ENCODE peak calls at places on chromosomes 5 and 9, in six cellular contexts. Q is upper lobe of left lung, Z is body of pancreas, U is heart left ventricle, G is lower leg skin, V is breast epithelium. D is an unnamed sample.

GRCh38 chr9:115636596-115636995 is 517.0 kb upstream of the PAPPA start:
- DNase-seq in V (no peak), U (no peak), G (no peak), Z (no peak), Q (no peak), D (no peak)

GRCh38 chr5:58064799-58065198 is 395.1 kb downstream of the PLK2 start:
- DNase-seq in Q (no peak), G (no peak), Z (no peak), V (no peak), U (no peak), D (no peak)

GRCh38 chr9:20271107-20271506 is 351.2 kb downstream of the MLLT3 start:
- DNase-seq in U (no peak), G (no peak), Z (no peak), Q (no peak), V (no peak), D (no peak)

GRCh38 chr5:178250263-178250662 is 17.7 kb upstream of the PHYKPL start:
- DNase-seq in Z (no peak), G (no peak), Q (no peak), U (no peak), V (no peak), D (no peak)

GRCh38 chr5:34722183-34722582 is 66.1 kb downstream of the RAI14 start:
- DNase-seq in Z (no peak), V (no peak), G (no peak), U (no peak), Q (no peak), D (no peak)

GRCh38 chr5:173785421-173785820 is 102.7 kb upstream of the CPEB4 start:
- DNase-seq in U (no peak), G (no peak), Z (no peak), V (no peak), Q (no peak), D (no peak)

GRCh38 chr9:127833555-127833954 is 20.9 kb downstream of the ENG start:
- DNase-seq in G (no peak), U (no peak), Z (no peak), V (no peak), Q (no peak), D (no peak)

GRCh38 chr9:20321683-20322082 is 300.6 kb downstream of the MLLT3 start:
- DNase-seq in Z (no peak), Q (no peak), U (no peak), V (no peak), G (no peak), D (no peak)

GRCh38 chr5:172735141-172735831 is 35.7 kb downstream of the DUSP1 start:
- DNase-seq in Q (peak), Z (no peak), V (no peak), G (peak), U (no peak), D (no peak)

GRCh38 chr9:120289091-120289490 is 290.9 kb downstream of the CDK5RAP2 start:
- DNase-seq in V (no peak), G (no peak), Q (no peak), Z (no peak), U (no peak), D (no peak)

GRCh38 chr5:151151793-151152192 is 5.8 kb downstream of the ANXA6 start:
- DNase-seq in G (no peak), Z (peak), U (no peak), V (no peak), Q (no peak), D (no peak)

GRCh38 chr9:94791431-94791830 is 64.9 kb downstream of the AOPEP start:
- DNase-seq in V (no peak), Z (no peak), G (no peak), Q (no peak), U (no peak), D (no peak)

GRCh38 chr9:86706391-86706790 is 240.9 kb downstream of the GAS1 start:
- DNase-seq in U (no peak), V (no peak), Z (no peak), G (no peak), Q (no peak), D (no peak)

GRCh38 chr9:73441890-73442818 is 290.5 kb downstream of the ANXA1 start:
- DNase-seq in Z (no peak), U (no peak), G (no peak), Q (no peak), V (no peak), D (no peak)

DNA sequence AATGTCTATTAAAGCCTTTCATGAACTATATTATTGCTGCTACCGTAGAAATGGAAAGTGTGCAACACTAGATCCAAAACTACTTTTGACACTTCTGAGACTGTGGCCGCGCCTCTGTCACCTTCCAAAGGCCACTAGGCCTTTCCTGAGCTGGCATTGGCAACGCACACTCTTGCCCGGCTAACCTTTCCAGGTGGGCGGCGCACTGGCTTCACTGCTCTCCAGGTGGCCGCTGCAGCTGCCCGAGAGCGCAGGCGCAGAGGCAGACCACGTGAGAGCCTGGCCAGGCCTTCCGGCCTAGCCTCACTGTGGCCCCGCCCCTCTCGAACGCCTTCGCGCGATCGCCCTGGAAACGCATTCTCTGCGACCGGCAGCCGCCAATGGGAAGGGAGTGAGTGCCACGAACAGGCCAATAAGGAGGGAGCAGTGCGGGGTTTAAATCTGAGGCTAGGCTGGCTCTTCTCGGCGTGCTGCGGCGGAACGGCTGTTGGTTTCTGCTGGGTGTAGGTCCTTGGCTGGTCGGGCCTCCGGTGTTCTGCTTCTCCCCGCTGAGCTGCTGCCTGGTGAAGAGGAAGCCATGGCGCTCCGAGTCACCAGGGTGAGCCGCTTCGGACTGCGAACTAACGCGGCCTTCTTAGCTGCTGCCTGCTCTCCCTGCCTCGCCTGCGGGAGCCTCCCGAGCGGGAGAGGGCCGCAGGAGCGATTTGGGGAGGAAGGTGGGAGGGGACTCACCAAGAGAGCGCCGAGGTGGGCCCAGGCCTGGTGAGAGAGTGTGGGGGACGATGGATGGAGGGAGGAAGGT is at the start of gene CCNB1:
- DNase-seq in Z (peak), V (peak), G (peak), Q (peak), U (peak), D (peak)
- TF ChIP-seq POLR2A in Z (peak), V (no peak), G (no peak), Q (peak), U (no peak), D (peak)

GRCh38 chr5:160118349-160119141 is 705 bp downstream of the PWWP2A start:
- DNase-seq in U (peak), Z (peak), V (peak), G (peak), Q (peak), D (peak)
- TF ChIP-seq POLR2A in U (no peak), Z (no peak), V (no peak), G (no peak), Q (no peak), D (no peak)

GRCh38 chr9:96417051-96417586 is 1.1 kb downstream of the ZNF367 start:
- DNase-seq in G (peak), Q (peak), Z (peak), V (peak), U (peak), D (peak)
- TF ChIP-seq POLR2A in G (no peak), Q (no peak), Z (peak), V (no peak), U (peak), D (peak)

DNA sequence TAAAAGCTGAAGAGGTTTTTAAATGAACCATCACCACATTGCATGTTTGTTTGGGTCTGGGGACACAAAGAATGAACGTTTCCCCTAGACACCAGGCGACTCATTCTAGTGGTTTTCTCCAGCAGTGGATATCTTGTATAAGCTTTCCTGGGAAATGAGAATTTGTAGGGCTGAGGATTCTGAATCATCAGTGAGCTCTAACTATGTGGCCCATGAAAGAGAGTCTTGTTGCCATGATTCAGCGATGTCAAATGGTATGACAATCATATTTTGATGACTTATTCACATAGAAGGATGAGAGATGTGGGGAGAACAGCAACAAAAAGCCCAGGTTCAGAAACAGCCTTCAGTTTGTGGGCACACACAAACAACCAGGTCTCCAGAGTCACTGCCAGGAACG is 13.1 kb downstream of the ZNF474 start:
- DNase-seq in Q (no peak), U (no peak), V (no peak), G (no peak), Z (no peak), D (no peak)
- TF ChIP-seq POLR2A in Q (no peak), U (no peak), V (no peak), G (no peak), Z (no peak), D (no peak)

DNA sequence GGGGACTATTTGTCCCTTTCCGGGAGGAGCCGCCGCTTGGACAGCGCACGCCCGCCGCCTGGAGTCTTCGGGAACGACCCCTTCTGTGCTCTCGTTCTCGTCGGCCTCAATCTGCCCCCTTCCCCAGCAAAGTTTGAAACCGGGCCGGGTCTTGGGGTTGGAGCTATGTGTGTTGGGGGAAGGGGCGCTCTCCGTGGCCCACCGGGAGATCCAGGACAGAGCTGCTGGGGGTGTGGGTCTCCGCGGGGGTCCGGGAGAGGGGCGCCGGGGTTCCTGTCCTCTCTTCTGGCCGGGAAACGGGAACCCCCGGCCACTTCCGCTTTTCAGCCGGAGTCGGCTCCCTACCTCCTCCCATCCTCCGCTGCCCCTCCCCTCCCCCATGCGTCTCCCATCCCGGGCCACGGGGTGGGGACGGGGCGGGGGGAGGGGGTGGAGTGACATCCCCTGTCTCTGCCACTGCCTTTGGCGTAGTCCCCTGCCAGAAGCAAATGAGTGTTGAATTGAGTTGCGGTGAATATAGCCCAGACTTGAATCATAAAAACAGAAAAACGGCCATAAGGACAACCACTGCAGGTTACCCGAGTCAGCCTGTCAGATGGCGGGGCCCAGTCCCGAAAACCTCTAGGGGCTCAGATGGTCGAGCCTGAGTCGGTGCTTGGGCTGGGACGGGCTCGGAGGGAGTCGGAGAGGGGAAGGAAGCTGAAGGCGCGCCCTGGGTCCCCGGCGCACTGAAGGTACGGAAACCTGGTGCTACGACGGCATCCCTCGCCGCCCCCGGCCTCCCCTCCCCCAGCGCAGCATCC is 1.1 kb downstream of the CPLX2 start:
- DNase-seq in Z (peak), G (no peak), V (no peak), U (no peak), Q (peak), D (no peak)
- TF ChIP-seq POLR2A in Z (no peak), G (no peak), V (no peak), U (no peak), Q (no peak), D (no peak)

DNA sequence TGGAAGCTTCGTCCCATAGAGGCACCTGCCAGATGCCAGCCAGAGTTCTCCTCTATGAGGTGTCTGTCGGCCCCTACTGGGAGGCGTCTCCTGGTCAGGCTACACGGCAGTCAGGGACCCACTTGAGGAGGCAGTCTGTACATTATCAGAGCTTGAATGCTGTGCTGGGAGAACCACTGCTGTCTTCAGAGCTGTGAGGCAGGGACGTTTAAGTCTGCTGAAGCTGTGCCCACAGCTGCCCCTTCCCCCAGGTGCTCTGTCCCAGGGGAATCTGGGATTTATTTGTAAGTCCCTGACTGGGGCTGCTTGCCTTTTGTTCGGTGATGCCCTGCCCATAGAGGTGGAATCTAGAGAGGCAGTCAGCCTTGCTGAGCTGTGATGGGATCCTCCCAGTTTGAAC is 70.8 kb downstream of the NDUFS4 start:
- DNase-seq in Q (no peak), U (no peak), G (no peak), Z (no peak), V (no peak), D (no peak)
- TF ChIP-seq POLR2A in Q (no peak), U (no peak), G (no peak), Z (no peak), V (no peak), D (no peak)

GRCh38 chr9:137243626-137244485 is 2.8 kb downstream of the TUBB4B start:
- DNase-seq in U (no peak), Q (peak), V (no peak), Z (no peak), G (no peak), D (no peak)
- TF ChIP-seq POLR2A in U (peak), Q (no peak), V (no peak), Z (peak), G (no peak), D (peak)

D was measured in GM12892.